ENCODE peak calls at places on chromosomes 12 and 14, in eight cellular contexts. A is stromal cell of bone marrow; Z is substantia nigra; M is cardiac muscle cell; B is CD8-positive, alpha-beta memory T cell; F is nephron progenitor cell; D is GM20000; J is NCI-H187 treated with DMSO at 0.1 percent for 48 hours. G is an unnamed sample.

GRCh38 chr14:64186231-64187129 is 107.7 kb downstream of the ESR2 start:
- DNase-seq in J (no peak), M (peak), Z (no peak), F (peak), B (no peak), A (no peak), D (no peak), G (no peak)

GRCh38 chr12:131869871-131870418 is 24.5 kb upstream of the ULK1 start:
- DNase-seq in Z (no peak), M (no peak), J (no peak), D (no peak), F (no peak), A (peak), B (no peak), G (no peak)

GRCh38 chr14:68386950-68387779 is 405.7 kb downstream of the ZFP36L1 start:
- DNase-seq in M (no peak), Z (no peak), B (no peak), D (no peak), F (no peak), J (no peak), A (no peak), G (no peak)

GRCh38 chr12:80778005-80778541 is 61.4 kb downstream of the MYF5 start:
- DNase-seq in Z (no peak), F (no peak), D (peak), M (peak), A (peak), B (no peak), J (no peak), G (peak)

GRCh38 chr12:16602412-16602811 is 3.5 kb downstream of the LMO3 start:
- DNase-seq in A (no peak), J (no peak), Z (no peak), M (peak), D (no peak), F (no peak), B (no peak), G (no peak)

GRCh38 chr14:104101086-104101621 is 15.7 kb downstream of the ASPG start:
- DNase-seq in Z (no peak), A (no peak), F (peak), B (no peak), J (no peak), D (no peak), M (no peak), G (no peak)

GRCh38 chr12:19045421-19045820 is 84.1 kb upstream of the PLEKHA5 start:
- DNase-seq in J (no peak), F (no peak), M (no peak), A (no peak), D (no peak), B (no peak), Z (no peak), G (no peak)

GRCh38 chr12:113456761-113457160 is 14.9 kb downstream of the LHX5 start:
- DNase-seq in Z (no peak), D (no peak), J (no peak), B (no peak), M (no peak), A (no peak), F (no peak), G (no peak)

GRCh38 chr14:56482306-56482705 is 97.3 kb upstream of the TMEM260 start:
- DNase-seq in Z (no peak), D (peak), F (peak), A (no peak), B (no peak), J (no peak), M (peak), G (no peak)

GRCh38 chr14:38256358-38256840 is 506 bp upstream of the CLEC14A start:
- DNase-seq in F (no peak), B (peak), M (no peak), A (no peak), J (no peak), Z (no peak), D (peak), G (peak)

GRCh38 chr12:106648736-106649135 is 65.9 kb downstream of the RFX4 start:
- DNase-seq in M (no peak), A (no peak), J (no peak), F (no peak), B (no peak), Z (no peak), D (no peak), G (no peak)

GRCh38 chr14:101200008-101200649 is 296.6 kb upstream of the RTL1 start:
- DNase-seq in J (no peak), M (no peak), A (no peak), Z (no peak), D (no peak), B (no peak), F (no peak), G (no peak)

GRCh38 chr14:73235531-73236155 is 1.7 kb upstream of the PAPLN start:
- DNase-seq in B (no peak), D (no peak), J (peak), A (no peak), M (no peak), Z (no peak), F (no peak), G (no peak)

GRCh38 chr12:8078400-8078799 is 3.7 kb upstream of the NECAP1 start:
- DNase-seq in M (peak), J (no peak), A (peak), B (peak), Z (no peak), D (peak), F (peak), G (peak)

GRCh38 chr12:26471560-26471959 is 276.2 kb downstream of the SSPN start:
- DNase-seq in D (peak), Z (no peak), M (no peak), F (no peak), A (peak), J (no peak), B (no peak), G (peak)

GRCh38 chr14:89485264-89485663 is 68.2 kb upstream of the FOXN3 start:
- DNase-seq in D (no peak), A (no peak), Z (no peak), M (no peak), B (no peak), J (no peak), F (no peak), G (no peak)

GRCh38 chr14:57865450-57866198 is at the start of gene SLC35F4:
- DNase-seq in A (no peak), D (peak), J (no peak), Z (no peak), B (no peak), M (peak), F (peak), G (no peak)

GRCh38 chr12:106814649-106815048 is 40.2 kb downstream of the RIC8B start:
- DNase-seq in M (no peak), Z (no peak), B (no peak), A (peak), F (no peak), J (no peak), D (no peak), G (no peak)

GRCh38 chr14:34501997-34502396 is 37.5 kb downstream of the EAPP start:
- DNase-seq in Z (no peak), D (no peak), B (no peak), A (no peak), J (no peak), M (no peak), F (no peak), G (no peak)

GRCh38 chr12:113659416-113659815 is 187.7 kb upstream of the LHX5 start:
- DNase-seq in B (no peak), Z (no peak), A (no peak), J (no peak), F (no peak), D (no peak), M (no peak), G (no peak)

GRCh38 chr14:36519431-36520321 is at the start of gene NKX2-1:
- DNase-seq in B (no peak), A (no peak), Z (no peak), M (no peak), J (no peak), F (peak), D (peak), G (no peak)

GRCh38 chr12:121582583-121583333 is 1.9 kb upstream of the KDM2B start:
- DNase-seq in B (no peak), J (no peak), M (peak), D (no peak), F (no peak), A (no peak), Z (no peak), G (peak)

GRCh38 chr12:97308576-97309198 is 153.9 kb upstream of the RMST start:
- DNase-seq in Z (no peak), B (peak), D (peak), A (peak), J (no peak), F (no peak), M (peak), G (peak)

GRCh38 chr12:75389061-75389460 is 1.8 kb upstream of the GLIPR1L2 start:
- DNase-seq in Z (no peak), J (no peak), M (no peak), B (no peak), F (no peak), D (no peak), A (no peak), G (peak)

GRCh38 chr14:72801381-72801812 is 92.5 kb downstream of the DPF3 start:
- DNase-seq in D (no peak), Z (no peak), B (no peak), M (no peak), A (peak), J (no peak), F (no peak), G (no peak)

GRCh38 chr12:52029686-52030085 is 21.6 kb upstream of the NR4A1 start:
- DNase-seq in Z (no peak), A (no peak), F (peak), M (peak), J (peak), B (no peak), D (no peak), G (no peak)

GRCh38 chr12:110012137-110012536 is 12.9 kb downstream of the ANKRD13A start:
- DNase-seq in B (no peak), F (no peak), A (no peak), M (no peak), Z (no peak), D (no peak), J (no peak), G (no peak)

GRCh38 chr12:24069532-24070395 is 120.3 kb upstream of the SOX5 start:
- DNase-seq in B (no peak), J (no peak), D (no peak), A (no peak), F (peak), Z (no peak), M (peak), G (peak)

GRCh38 chr12:60724984-60725383 is 1129.2 kb downstream of the SLC16A7 start:
- DNase-seq in Z (no peak), M (no peak), B (no peak), A (no peak), D (no peak), J (no peak), F (no peak), G (no peak)

GRCh38 chr14:102034301-102034700 is 52.5 kb downstream of the HSP90AA1 start:
- DNase-seq in Z (no peak), B (no peak), J (no peak), F (no peak), A (no peak), M (no peak), D (no peak), G (no peak)

GRCh38 chr12:89875225-89875624 is 166.6 kb upstream of the ATP2B1 start:
- DNase-seq in Z (no peak), F (no peak), B (no peak), D (no peak), M (no peak), J (no peak), A (no peak), G (no peak)

GRCh38 chr12:50257226-50258166 is 25.8 kb downstream of the LIMA1 start:
- DNase-seq in F (no peak), M (peak), Z (no peak), D (no peak), B (no peak), A (no peak), J (no peak), G (no peak)

GRCh38 chr14:105165761-105166485 is 2.7 kb downstream of the JAG2 start:
- DNase-seq in B (no peak), D (no peak), Z (no peak), J (no peak), F (no peak), A (no peak), M (no peak), G (no peak)

GRCh38 chr12:124233041-124233836 is 61.7 kb upstream of the RFLNA start:
- DNase-seq in B (no peak), D (no peak), A (peak), Z (no peak), M (no peak), F (no peak), J (no peak), G (no peak)

GRCh38 chr14:32074887-32075572 is 2.1 kb upstream of the ARHGAP5 start:
- DNase-seq in M (no peak), B (no peak), F (no peak), D (no peak), J (no peak), A (no peak), Z (no peak), G (peak)